ENCODE peak calls at places on chromosomes 3 and 15, in seven cellular contexts. D, W, R, X, Y, N and F are unnamed samples.

GRCh38 chr3:159669024-159669476 is 319.6 kb upstream of the IL12A start:
- DNase-seq in X (no peak), D (no peak), Y (peak; percentile 20), R (no peak), W (peak; percentile 15), N (no peak), F (no peak)

GRCh38 chr3:59563072-59563605 is 513.3 kb upstream of the CFAP20DC start:
- DNase-seq in W (peak; percentile 9), X (no peak), D (no peak), Y (no peak), R (no peak), N (no peak), F (no peak)

GRCh38 chr15:78974272-78974918 is 29.5 kb upstream of the CTSH start:
- DNase-seq in N (no peak), X (no peak), W (no peak), Y (no peak), R (no peak), D (no peak), F (no peak)

GRCh38 chr3:147799601-147800000 is 390.4 kb downstream of the ZIC1 start:
- DNase-seq in N (no peak), R (no peak), Y (no peak), X (no peak), W (no peak), D (no peak), F (no peak)

GRCh38 chr3:192884831-192885356 is 32.8 kb downstream of the MB21D2 start:
- DNase-seq in X (no peak), Y (no peak), W (peak; percentile 69), N (no peak), R (no peak), D (no peak), F (no peak)

GRCh38 chr3:16203031-16203430 is 28.6 kb downstream of the GALNT15 start:
- DNase-seq in N (no peak), W (peak; percentile 45), R (no peak), Y (no peak), X (peak; percentile 32), D (no peak), F (no peak)

GRCh38 chr3:151085227-151085888 is at the start of gene MED12L:
- DNase-seq in R (peak; percentile 84), N (peak; percentile 33), W (peak; percentile 90), Y (peak; percentile 69), D (peak; percentile 61), X (peak; percentile 82), F (peak; percentile 76)

GRCh38 chr3:142035308-142035922 is 113.9 kb downstream of the TFDP2 start:
- DNase-seq in X (no peak), W (no peak), D (no peak), Y (no peak), N (no peak), R (no peak), F (no peak)

GRCh38 chr15:99322643-99323405 is 71.5 kb downstream of the LRRC28 start:
- DNase-seq in N (no peak), R (no peak), D (no peak), Y (no peak), X (no peak), W (peak; percentile 17), F (no peak)

GRCh38 chr3:113546414-113546893 is 14.1 kb downstream of the SIDT1 start:
- DNase-seq in Y (no peak), X (no peak), W (no peak), D (no peak), R (no peak), N (no peak), F (no peak)

GRCh38 chr15:68829068-68829467 is 8.4 kb upstream of the ANP32A start:
- DNase-seq in D (peak; percentile 81), N (no peak), W (no peak), R (no peak), X (peak; percentile 38), Y (no peak), F (no peak)

GRCh38 chr3:106332884-106333283 is 464.1 kb upstream of the CBLB start:
- DNase-seq in W (peak; percentile 77), N (no peak), Y (no peak), R (no peak), D (no peak), X (peak; percentile 80), F (no peak)

GRCh38 chr3:74067296-74067695 is 442.6 kb upstream of the PDZRN3 start:
- DNase-seq in D (peak; percentile 24), W (no peak), X (no peak), N (no peak), Y (peak; percentile 59), R (no peak), F (no peak)

GRCh38 chr15:31399544-31400171 is 73.0 kb downstream of the KLF13 start:
- DNase-seq in Y (no peak), W (peak; percentile 49), R (no peak), D (no peak), N (no peak), X (peak; percentile 47), F (no peak)

GRCh38 chr3:97793415-97794019 is 28.3 kb upstream of the CRYBG3 start:
- DNase-seq in X (no peak), D (peak; percentile 81), W (peak; percentile 49), R (peak; percentile 4), N (no peak), Y (no peak), F (no peak)

GRCh38 chr15:56835598-56836275 is 82.7 kb upstream of the TCF12 start:
- DNase-seq in R (no peak), W (no peak), N (no peak), X (no peak), D (peak; percentile 68), Y (no peak), F (peak; percentile 32)

GRCh38 chr3:187016639-187017345 is 86.5 kb downstream of the ST6GAL1 start:
- DNase-seq in N (no peak), R (no peak), X (no peak), W (no peak), D (no peak), Y (no peak), F (no peak)

GRCh38 chr3:79367066-79367465 is 400.7 kb downstream of the ROBO1 start:
- DNase-seq in X (no peak), Y (no peak), W (peak; percentile 61), R (no peak), D (no peak), N (no peak), F (no peak)

GRCh38 chr3:58383476-58383875 is 50.2 kb downstream of the PDHB start:
- DNase-seq in Y (no peak), W (peak; percentile 60), R (no peak), N (no peak), D (no peak), X (no peak), F (no peak)

GRCh38 chr15:89017370-89018066 is 70.7 kb upstream of the ABHD2 start:
- DNase-seq in R (no peak), X (peak; percentile 93), D (peak; percentile 77), Y (peak; percentile 59), W (peak; percentile 66), N (peak; percentile 77), F (peak; percentile 79)

GRCh38 chr3:129506272-129506742 is 22.1 kb upstream of the RHO start:
- DNase-seq in W (no peak), X (no peak), D (no peak), Y (no peak), N (no peak), R (no peak), F (no peak)